ENCODE peak calls at places on chromosomes 16 and 17, in ten cellular contexts. F is gastrocnemius medialis, L is dermis blood vessel endothelial cell, D is sciatic nerve, I is IMR-90, X is iris pigment epithelial cell, P is AG04450, K is NCI-H460, O is NCI-H1092, Q is thoracic aorta. A is an unnamed sample.

GRCh38 chr16:15548482-15548891 is 94.5 kb downstream of the MARF1 start:
- DNase-seq in F (no peak), L (no peak), D (no peak), I (peak; percentile 16), X (peak; percentile 55), P (no peak), K (no peak), O (no peak), Q (no peak), A (peak; percentile 17)

GRCh38 chr16:72739577-72739976 is 308.4 kb downstream of the ZFHX3 start:
- DNase-seq in F (no peak), L (peak; percentile 1), D (no peak), I (peak; percentile 56), X (peak; percentile 64), P (no peak), K (no peak), O (no peak), Q (no peak), A (peak; percentile 11)

GRCh38 chr16:76639685-76640289 is 362.6 kb downstream of the CNTNAP4 start:
- DNase-seq in F (no peak), L (no peak), D (no peak), I (peak; percentile 1), X (peak; percentile 36), P (no peak), K (peak; percentile 47), O (no peak), Q (no peak), A (peak; percentile 57)

GRCh38 chr17:52410781-52411180 is 252.3 kb upstream of the CA10 start:
- DNase-seq in F (no peak), L (no peak), D (no peak), I (no peak), X (no peak), P (no peak), K (no peak), O (no peak), Q (no peak), A (no peak)

GRCh38 chr16:2964416-2965223 is 545 bp downstream of the KREMEN2 start:
- DNase-seq in F (no peak), L (no peak), D (no peak), I (no peak), X (no peak), P (no peak), K (peak; percentile 56), O (peak; percentile 19), Q (no peak), A (peak; percentile 84)

GRCh38 chr17:81278831-81279230 is 16.3 kb downstream of the SLC38A10 start:
- DNase-seq in F (no peak), L (no peak), D (no peak), I (no peak), X (no peak), P (no peak), K (no peak), O (no peak), Q (no peak), A (no peak)

GRCh38 chr16:57607676-57608461 is 20.6 kb upstream of the ADGRG1 start:
- DNase-seq in F (no peak), L (no peak), D (no peak), I (no peak), X (no peak), P (no peak), K (no peak), O (no peak), Q (no peak), A (no peak)

GRCh38 chr17:7855643-7856080 is 796 bp downstream of the TMEM88 start:
- DNase-seq in F (no peak), L (no peak), D (peak; percentile 78), I (no peak), X (no peak), P (no peak), K (no peak), O (no peak), Q (no peak), A (no peak)

GRCh38 chr17:8832711-8833352 is 33.7 kb upstream of the MFSD6L start:
- DNase-seq in F (no peak), L (no peak), D (no peak), I (no peak), X (no peak), P (no peak), K (peak; percentile 6), O (no peak), Q (no peak), A (peak; percentile 43)

GRCh38 chr17:45132569-45133463 is 501 bp upstream of the PLCD3 start:
- DNase-seq in F (peak; percentile 82), L (peak; percentile 91), D (peak; percentile 91), I (peak; percentile 70), X (peak; percentile 78), P (no peak), K (peak; percentile 80), O (peak; percentile 57), Q (no peak), A (peak; percentile 88)

GRCh38 chr17:75900691-75901533 is 3.8 kb downstream of the MRPL38 start:
- DNase-seq in F (no peak), L (no peak), D (no peak), I (no peak), X (no peak), P (no peak), K (no peak), O (no peak), Q (no peak), A (no peak)

GRCh38 chr17:41627316-41628072 is 3.1 kb upstream of the KRT17 start:
- DNase-seq in F (no peak), L (no peak), D (no peak), I (no peak), X (no peak), P (no peak), K (no peak), O (no peak), Q (no peak), A (no peak)

GRCh38 chr17:49003557-49004511 is 6.6 kb downstream of the IGF2BP1 start:
- DNase-seq in F (no peak), L (no peak), D (no peak), I (peak; percentile 37), X (peak; percentile 52), P (no peak), K (no peak), O (no peak), Q (no peak), A (peak; percentile 19)

GRCh38 chr17:39800540-39800939 is 62.8 kb downstream of the GRB7 start:
- DNase-seq in F (no peak), L (peak; percentile 1), D (no peak), I (no peak), X (no peak), P (no peak), K (no peak), O (no peak), Q (no peak), A (peak; percentile 5)